ENCODE peak calls at places on chromosomes 11 and 22, in four cellular contexts. H, D, X and Y are unnamed samples.

GRCh38 chr11:85821636-85822035 is 10.7 kb upstream of the SYTL2 start:
- DNase-seq in H (no peak), D (peak), X (peak), Y (no peak)

GRCh38 chr11:107840120-107840479 is 18.5 kb downstream of the SLC35F2 start:
- DNase-seq in H (no peak), D (no peak), X (peak), Y (no peak)

GRCh38 chr22:50186789-50187523 is 1.2 kb downstream of the TRABD start:
- DNase-seq in H (no peak), D (peak), X (no peak), Y (no peak)

GRCh38 chr22:48715511-48715910 is 1112.2 kb downstream of the BRD1 start:
- DNase-seq in H (no peak), D (no peak), X (no peak), Y (no peak)

GRCh38 chr22:26711205-26711958 is 54.0 kb downstream of the MIAT start:
- DNase-seq in H (no peak), D (peak), X (no peak), Y (no peak)

GRCh38 chr11:118338637-118339061 is 3.9 kb downstream of the CD3D start:
- DNase-seq in H (peak), D (no peak), X (no peak), Y (peak)

GRCh38 chr22:42326786-42327185 is 56.3 kb upstream of the TCF20 start:
- DNase-seq in H (no peak), D (peak), X (no peak), Y (no peak)

GRCh38 chr11:2582436-2582931 is 117.3 kb downstream of the KCNQ1OT1 start:
- DNase-seq in H (no peak), D (no peak), X (no peak), Y (no peak)

GRCh38 chr11:17479284-17480214 is 2.9 kb upstream of the ABCC8 start:
- DNase-seq in H (no peak), D (no peak), X (peak), Y (peak)

GRCh38 chr22:31489632-31490495 is at the start of gene EIF4ENIF1:
- DNase-seq in H (peak), D (peak), X (peak), Y (peak)

GRCh38 chr11:46896719-46897406 is 21.5 kb downstream of the LRP4 start:
- DNase-seq in H (peak), D (peak), X (peak), Y (peak)

GRCh38 chr22:46233231-46233630 is 16.9 kb downstream of the CDPF1 start:
- DNase-seq in H (no peak), D (peak), X (no peak), Y (no peak)

GRCh38 chr11:469684-470667 is 19.9 kb downstream of the PTDSS2 start:
- DNase-seq in H (peak), D (peak), X (peak), Y (no peak)

GRCh38 chr11:94845622-94846021 is 77.5 kb downstream of the AMOTL1 start:
- DNase-seq in H (peak), D (peak), X (peak), Y (no peak)

GRCh38 chr11:77141034-77141433 is 13.0 kb downstream of the MYO7A start:
- DNase-seq in H (peak), D (peak), X (peak), Y (no peak)

GRCh38 chr22:50606561-50607365 is 6.2 kb downstream of the MAPK8IP2 start:
- DNase-seq in H (no peak), D (no peak), X (no peak), Y (no peak)

GRCh38 chr11:13384837-13385417 is 78.1 kb downstream of the BTBD10 start:
- DNase-seq in H (peak), D (peak), X (peak), Y (peak)

GRCh38 chr22:36323855-36324331 is 63.9 kb downstream of the MYH9 start:
- DNase-seq in H (no peak), D (no peak), X (no peak), Y (no peak)

GRCh38 chr11:61384271-61385242 is 7.8 kb upstream of the TMEM216 start:
- DNase-seq in H (peak), D (peak), X (peak), Y (peak)

GRCh38 chr11:103359221-103359620 is 250.0 kb downstream of the DYNC2H1 start:
- DNase-seq in H (peak), D (peak), X (no peak), Y (no peak)

GRCh38 chr11:65132988-65133700 is 1.2 kb downstream of the SYVN1 start:
- DNase-seq in H (peak), D (no peak), X (peak), Y (peak)

GRCh38 chr11:112345708-112346107 is 85.0 kb upstream of the PLET1 start:
- DNase-seq in H (no peak), D (no peak), X (no peak), Y (peak)

GRCh38 chr11:79212711-79213110 is 228.1 kb downstream of the TENM4 start:
- DNase-seq in H (no peak), D (no peak), X (no peak), Y (no peak)

GRCh38 chr11:981764-982163 is 54.8 kb downstream of the MUC6 start:
- DNase-seq in H (no peak), D (no peak), X (no peak), Y (no peak)

GRCh38 chr11:111512296-111513239 is at the start of gene BTG4:
- DNase-seq in H (no peak), D (no peak), X (peak), Y (no peak)

GRCh38 chr22:49703391-49703926 is 124.2 kb downstream of the BRD1 start:
- DNase-seq in H (no peak), D (no peak), X (no peak), Y (no peak)

GRCh38 chr22:46661221-46661851 is 41.1 kb downstream of the GRAMD4 start:
- DNase-seq in H (no peak), D (peak), X (peak), Y (no peak)

GRCh38 chr22:50544746-50545253 is 899 bp upstream of the KLHDC7B start:
- DNase-seq in H (no peak), D (no peak), X (no peak), Y (no peak)

GRCh38 chr22:49111085-49111484 is 716.6 kb downstream of the BRD1 start:
- DNase-seq in H (no peak), D (no peak), X (no peak), Y (no peak)

GRCh38 chr11:79902493-79902892 is 461.7 kb upstream of the TENM4 start:
- DNase-seq in H (no peak), D (peak), X (no peak), Y (no peak)

GRCh38 chr22:33110562-33111163 is 52.5 kb upstream of the SYN3 start:
- DNase-seq in H (no peak), D (no peak), X (no peak), Y (no peak)

GRCh38 chr11:92453055-92453454 is 228.4 kb downstream of the FAT3 start:
- DNase-seq in H (no peak), D (peak), X (no peak), Y (no peak)

GRCh38 chr11:110059706-110060430 is 33.3 kb upstream of the ZC3H12C start:
- DNase-seq in H (no peak), D (peak), X (no peak), Y (no peak)

DNA sequence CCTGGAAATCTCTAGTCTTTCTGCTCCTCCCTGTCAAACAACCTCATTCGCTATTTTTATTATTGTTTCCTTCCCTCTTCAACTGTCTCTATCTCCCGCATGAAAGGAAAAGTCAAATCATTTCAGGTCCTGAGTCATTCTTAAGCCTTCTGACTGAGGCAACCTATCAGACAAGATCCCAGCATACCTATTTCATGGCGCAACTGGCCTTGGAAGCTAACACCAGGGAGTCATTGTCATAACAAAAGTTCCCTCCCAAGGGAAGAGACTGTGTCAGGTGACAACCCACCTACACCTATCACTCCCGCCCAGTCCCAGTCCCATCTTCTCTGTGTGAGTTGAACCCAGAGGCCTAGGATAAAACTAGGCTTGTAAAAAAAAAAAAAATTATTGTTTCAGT is 10.2 kb upstream of the ARHGAP42 start:
- DNase-seq in H (peak), D (peak), X (peak), Y (no peak)
- TF ChIP-seq BHLHE40 in H (no peak), D (no peak), X (no peak), Y (no peak)

GRCh38 chr11:90120191-90120590 is 14.3 kb upstream of the NAALAD2 start:
- DNase-seq in H (no peak), D (no peak), X (no peak), Y (no peak)

GRCh38 chr11:90124946-90125345 is 9.5 kb upstream of the NAALAD2 start:
- DNase-seq in H (no peak), D (no peak), X (no peak), Y (no peak)

GRCh38 chr11:90124371-90124770 is 10.1 kb upstream of the NAALAD2 start:
- DNase-seq in H (no peak), D (no peak), X (no peak), Y (no peak)
- TF ChIP-seq BHLHE40 in H (no peak), D (no peak), X (no peak), Y (no peak)

GRCh38 chr11:121095561-121095960 is 5.5 kb upstream of the TECTA start:
- DNase-seq in H (no peak), D (no peak), X (no peak), Y (no peak)

GRCh38 chr11:121104223-121104831 is 3.3 kb downstream of the TECTA start:
- DNase-seq in H (no peak), D (no peak), X (no peak), Y (peak)

GRCh38 chr11:121099364-121099763 is 1.7 kb upstream of the TECTA start:
- DNase-seq in H (no peak), D (no peak), X (no peak), Y (no peak)

GRCh38 chr11:121100943-121101342 is at the start of gene TECTA:
- DNase-seq in H (no peak), D (no peak), X (no peak), Y (no peak)

DNA sequence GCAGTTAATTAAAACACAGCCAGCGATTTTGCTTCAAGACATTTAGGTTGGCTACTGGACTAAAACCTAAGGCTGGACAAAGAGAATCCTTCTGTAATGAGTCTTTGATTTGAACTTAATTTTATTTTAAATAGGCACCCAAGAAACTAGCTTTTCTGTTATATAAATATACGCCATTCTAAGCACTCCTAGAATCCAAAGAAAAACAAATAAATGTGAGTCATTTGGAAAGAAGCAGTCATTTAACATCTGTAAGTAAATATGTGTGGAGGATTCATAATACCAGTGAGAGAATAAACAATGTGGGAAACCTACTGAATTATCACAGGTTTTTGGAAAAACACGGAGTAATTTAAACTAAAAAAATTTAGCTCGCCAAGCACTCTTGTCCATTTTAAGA is 1.2 kb upstream of the TECTA start:
- DNase-seq in H (no peak), D (peak), X (no peak), Y (no peak)
- TF ChIP-seq BHLHE40 in H (no peak), D (no peak), X (no peak), Y (no peak)

GRCh38 chr22:29198240-29198639 is 7.5 kb upstream of the EMID1 start:
- DNase-seq in H (no peak), D (no peak), X (no peak), Y (no peak)

GRCh38 chr22:29194269-29194668 is 11.4 kb upstream of the EMID1 start:
- DNase-seq in H (no peak), D (no peak), X (no peak), Y (peak)

GRCh38 chr22:29195964-29196666 is 9.6 kb upstream of the EMID1 start:
- DNase-seq in H (no peak), D (no peak), X (no peak), Y (peak)

GRCh38 chr22:29197096-29197495 is 8.6 kb upstream of the EMID1 start:
- DNase-seq in H (no peak), D (no peak), X (no peak), Y (no peak)

DNA sequence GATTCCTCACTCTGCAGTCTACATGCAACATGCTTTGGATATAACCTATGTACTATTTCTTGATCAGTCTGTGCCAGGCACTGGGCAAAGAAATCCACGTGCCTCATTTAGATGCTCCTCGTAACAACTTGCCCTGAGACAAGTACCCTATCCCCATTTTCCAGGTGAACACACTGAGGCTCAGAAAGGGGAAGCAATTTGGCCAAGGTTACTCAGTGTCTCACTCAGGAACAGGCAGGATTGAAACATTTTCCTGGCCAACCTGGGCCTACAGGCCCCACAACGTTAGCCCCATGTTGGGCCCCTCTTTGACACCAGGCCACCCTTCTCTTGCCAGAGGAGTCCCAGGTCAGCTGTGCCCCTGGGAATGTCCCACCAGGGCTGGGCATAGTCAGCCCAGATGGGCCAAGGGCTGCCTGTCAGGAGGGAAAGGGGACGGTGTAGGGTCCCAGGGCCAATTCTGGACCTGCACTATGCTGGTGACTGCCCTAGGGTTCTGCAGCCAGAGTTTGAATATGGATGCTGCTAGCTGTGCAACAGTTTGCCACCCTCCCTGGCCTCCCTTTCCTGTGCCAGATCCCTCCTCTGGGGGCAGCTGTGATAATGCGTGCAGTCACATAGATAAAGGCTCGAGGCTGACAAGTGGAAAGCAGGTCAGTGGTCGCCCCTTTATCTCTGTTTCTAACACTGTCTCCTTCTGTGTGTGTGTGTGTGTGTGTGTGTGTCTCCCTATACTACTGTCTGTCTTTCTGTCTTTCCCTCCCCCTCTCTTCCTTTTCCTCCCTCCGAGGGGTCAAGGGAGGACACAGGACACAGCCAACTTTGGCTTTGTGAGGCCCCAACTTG is 10.4 kb upstream of the EMID1 start:
- DNase-seq in H (no peak), D (no peak), X (no peak), Y (peak)
- TF ChIP-seq BHLHE40 in H (no peak), D (no peak), X (no peak), Y (no peak)